ENCODE peak calls at places on chromosomes 3 and 15, in nine cellular contexts. H, M, F, K, N, T, P, A and D are unnamed samples.

GRCh38 chr15:90190606-90191343 is 10.4 kb upstream of the SEMA4B start:
- DNase-seq in N (no peak), H (no peak), M (no peak), K (no peak), A (no peak), F (no peak), T (no peak), P (no peak), D (no peak)

GRCh38 chr3:50211930-50212329 is 6.9 kb downstream of the SLC38A3 start:
- DNase-seq in N (no peak), H (no peak), P (no peak), M (no peak), T (no peak), A (no peak), F (peak; percentile 33), K (no peak), D (no peak)

GRCh38 chr3:174325834-174326705 is 533.1 kb upstream of the NAALADL2 start:
- DNase-seq in H (no peak), T (no peak), A (no peak), N (no peak), K (no peak), M (no peak), F (peak; percentile 89), P (no peak), D (no peak)

GRCh38 chr3:52503788-52504424 is 8.8 kb downstream of the STAB1 start:
- DNase-seq in A (no peak), T (no peak), F (no peak), N (no peak), H (peak; percentile 14), K (no peak), P (no peak), M (no peak), D (no peak)

GRCh38 chr15:37550360-37551024 is 383.9 kb upstream of the TMCO5A start:
- DNase-seq in P (no peak), T (no peak), F (no peak), H (no peak), A (no peak), M (no peak), K (no peak), N (no peak), D (no peak)

GRCh38 chr15:40330368-40330836 is 6.9 kb downstream of the INAFM2 start:
- DNase-seq in A (peak; percentile 26), F (no peak), H (no peak), M (no peak), K (no peak), T (no peak), P (no peak), N (no peak), D (no peak)

GRCh38 chr15:78906310-78906608 is 33.6 kb downstream of the MORF4L1 start:
- DNase-seq in T (peak; percentile 42), F (peak; percentile 66), H (no peak), M (no peak), A (no peak), N (no peak), K (no peak), P (no peak), D (no peak)

GRCh38 chr3:157109267-157110141 is 50.4 kb downstream of the CCNL1 start:
- DNase-seq in A (no peak), N (no peak), H (no peak), T (no peak), K (peak; percentile 52), F (no peak), P (no peak), M (no peak), D (no peak)

GRCh38 chr3:168878655-168879054 is 782.9 kb upstream of the GOLIM4 start:
- DNase-seq in T (no peak), F (no peak), H (no peak), P (no peak), A (no peak), K (no peak), M (no peak), N (no peak), D (no peak)

GRCh38 chr15:45048784-45049631 is 26.0 kb downstream of the SORD start:
- DNase-seq in T (no peak), K (no peak), N (no peak), M (no peak), F (no peak), H (no peak), P (no peak), A (no peak), D (no peak)

GRCh38 chr15:59268199-59268979 is 61.7 kb downstream of the LDHAL6B start:
- DNase-seq in F (no peak), A (no peak), M (no peak), K (no peak), P (no peak), T (no peak), N (no peak), H (no peak), D (no peak)

GRCh38 chr15:59366368-59367021 is 6.2 kb downstream of the MYO1E start:
- DNase-seq in T (no peak), M (no peak), H (no peak), K (no peak), N (no peak), P (no peak), A (no peak), F (no peak), D (no peak)

GRCh38 chr3:52385157-52385556 is 59.7 kb downstream of the SEMA3G start:
- DNase-seq in K (no peak), F (no peak), H (no peak), P (no peak), T (peak; percentile 58), M (peak; percentile 23), N (no peak), A (no peak), D (no peak)

GRCh38 chr3:117485841-117486240 is 776.3 kb downstream of the TUSC7 start:
- DNase-seq in F (no peak), A (no peak), M (no peak), N (no peak), K (no peak), T (no peak), H (no peak), P (no peak), D (no peak)

GRCh38 chr15:27396997-27397396 is 426.0 kb downstream of the GABRG3 start:
- DNase-seq in K (no peak), A (no peak), P (no peak), M (no peak), F (no peak), H (no peak), N (no peak), T (no peak), D (no peak)

GRCh38 chr15:80849308-80849707 is 70.1 kb downstream of the CEMIP start:
- DNase-seq in F (peak; percentile 54), K (no peak), P (no peak), N (no peak), M (no peak), H (no peak), A (no peak), T (peak; percentile 81), D (no peak)

GRCh38 chr3:24155291-24155690 is 210.2 kb downstream of the NR1D2 start:
- DNase-seq in T (no peak), K (no peak), P (no peak), A (no peak), N (no peak), F (no peak), M (no peak), H (no peak), D (no peak)

GRCh38 chr15:78507831-78508160 is 419 bp downstream of the HYKK start:
- DNase-seq in M (no peak), P (no peak), H (no peak), F (no peak), T (no peak), A (no peak), K (no peak), N (no peak), D (no peak)

GRCh38 chr15:35697549-35698299 is 151.8 kb upstream of the DPH6 start:
- DNase-seq in M (no peak), P (no peak), K (no peak), N (no peak), H (peak; percentile 27), A (no peak), T (peak; percentile 66), F (peak; percentile 45), D (no peak)

GRCh38 chr15:34621675-34622074 is 38.2 kb upstream of the GOLGA8B start:
- DNase-seq in H (no peak), T (peak; percentile 9), P (no peak), A (no peak), F (no peak), K (no peak), M (no peak), N (no peak), D (no peak)

GRCh38 chr3:167978071-167978470 is 117.7 kb downstream of the GOLIM4 start:
- DNase-seq in T (peak; percentile 68), F (no peak), M (no peak), H (peak; percentile 95), K (no peak), N (no peak), A (no peak), P (no peak), D (no peak)

GRCh38 chr15:86040360-86041095 is 39.1 kb upstream of the AGBL1 start:
- DNase-seq in P (no peak), A (peak; percentile 4), T (no peak), M (no peak), N (no peak), F (no peak), H (no peak), K (no peak), D (no peak)

GRCh38 chr3:193879099-193879863 is 256.7 kb upstream of the HES1 start:
- DNase-seq in K (no peak), F (no peak), H (no peak), P (no peak), M (no peak), T (no peak), A (no peak), N (no peak), D (no peak)

GRCh38 chr3:64443553-64444331 is 218.5 kb upstream of the PRICKLE2 start:
- DNase-seq in M (no peak), P (no peak), N (peak; percentile 89), A (no peak), T (peak; percentile 60), K (peak; percentile 16), H (no peak), F (peak; percentile 64), D (no peak)

GRCh38 chr3:193716155-193716554 is 123.1 kb downstream of the OPA1 start:
- DNase-seq in A (no peak), N (no peak), K (no peak), H (no peak), P (no peak), M (no peak), F (no peak), T (no peak), D (no peak)

GRCh38 chr3:70358978-70359580 is 46.6 kb upstream of the MDFIC2 start:
- DNase-seq in N (no peak), H (no peak), M (peak; percentile 2), F (peak; percentile 10), K (no peak), T (peak; percentile 6), P (no peak), A (no peak), D (no peak)

GRCh38 chr15:98803228-98804056 is 155.1 kb downstream of the IGF1R start:
- DNase-seq in K (no peak), N (peak; percentile 36), P (no peak), A (no peak), H (no peak), M (no peak), F (no peak), T (no peak), D (no peak)

GRCh38 chr3:122415104-122415744 is 638 bp downstream of the WDR5B start:
- DNase-seq in K (no peak), F (no peak), H (no peak), N (no peak), A (no peak), T (peak; percentile 37), P (peak; percentile 52), M (peak; percentile 64), D (no peak)

GRCh38 chr15:69724331-69724730 is 271.7 kb downstream of the RPLP1 start:
- DNase-seq in M (no peak), N (no peak), T (no peak), F (no peak), P (no peak), K (no peak), H (no peak), A (no peak), D (no peak)

GRCh38 chr3:115336836-115337235 is 189.7 kb upstream of the ZBTB20 start:
- DNase-seq in T (no peak), F (no peak), A (no peak), N (no peak), P (no peak), M (no peak), K (no peak), H (no peak), D (no peak)

GRCh38 chr3:3127432-3128010 is 781 bp downstream of the TRNT1 start:
- DNase-seq in H (no peak), A (no peak), F (no peak), N (no peak), T (peak; percentile 11), K (no peak), P (peak; percentile 4), M (peak; percentile 38), D (no peak)